ENCODE peak calls at places on chromosomes 13 and 19, in ten cellular contexts. V, B, Q, Y, P, F, C, O, T and I are unnamed samples.

GRCh38 chr19:46999377-46999776 is 20.3 kb upstream of the NPAS1 start:
- DNase-seq in V (no peak), B (no peak), Q (no peak), Y (no peak), P (no peak), F (no peak), C (no peak), O (no peak), T (no peak), I (no peak)

GRCh38 chr13:75792526-75793187 is 156.5 kb downstream of the LMO7 start:
- DNase-seq in V (no peak), B (peak), Q (no peak), Y (peak), P (no peak), F (no peak), C (no peak), O (no peak), T (no peak), I (peak)

GRCh38 chr19:35349614-35350521 is 2.2 kb downstream of the FFAR1 start:
- DNase-seq in V (no peak), B (no peak), Q (no peak), Y (no peak), P (no peak), F (no peak), C (no peak), O (no peak), T (no peak), I (peak)

GRCh38 chr19:27748551-27749152 is 1464.3 kb downstream of the UQCRFS1 start:
- DNase-seq in V (no peak), B (no peak), Q (peak), Y (no peak), P (no peak), F (no peak), C (no peak), O (no peak), T (no peak), I (no peak)

GRCh38 chr13:94829201-94829600 is 116.9 kb upstream of the SOX21 start:
- DNase-seq in V (no peak), B (no peak), Q (no peak), Y (no peak), P (no peak), F (no peak), C (no peak), O (no peak), T (no peak), I (no peak)

GRCh38 chr19:29676586-29676985 is 11.3 kb downstream of the PLEKHF1 start:
- DNase-seq in V (no peak), B (no peak), Q (no peak), Y (no peak), P (no peak), F (no peak), C (no peak), O (no peak), T (no peak), I (peak)

GRCh38 chr13:49551245-49551644 is 34.1 kb downstream of the RCBTB1 start:
- DNase-seq in V (no peak), B (no peak), Q (no peak), Y (no peak), P (no peak), F (no peak), C (no peak), O (no peak), T (no peak), I (no peak)

GRCh38 chr19:31459430-31459829 is 110.2 kb upstream of the TSHZ3 start:
- DNase-seq in V (no peak), B (no peak), Q (no peak), Y (no peak), P (no peak), F (no peak), C (no peak), O (no peak), T (no peak), I (no peak)

GRCh38 chr19:46722004-46722380 is 5.1 kb upstream of the PRKD2 start:
- DNase-seq in V (no peak), B (no peak), Q (no peak), Y (no peak), P (no peak), F (no peak), C (no peak), O (no peak), T (no peak), I (no peak)

GRCh38 chr19:37077615-37077928 is 661 bp upstream of the ZNF420 start:
- DNase-seq in V (no peak), B (no peak), Q (no peak), Y (peak), P (no peak), F (no peak), C (no peak), O (no peak), T (no peak), I (no peak)

GRCh38 chr19:48492925-48493717 is 18.5 kb downstream of the LMTK3 start:
- DNase-seq in V (peak), B (peak), Q (peak), Y (peak), P (peak), F (peak), C (peak), O (no peak), T (peak), I (peak)

GRCh38 chr13:64936879-64937278 is 2293.3 kb downstream of the PCDH9 start:
- DNase-seq in V (no peak), B (no peak), Q (no peak), Y (no peak), P (no peak), F (no peak), C (no peak), O (no peak), T (no peak), I (no peak)

GRCh38 chr13:48816696-48817095 is 159.0 kb upstream of the FNDC3A start:
- DNase-seq in V (no peak), B (no peak), Q (no peak), Y (no peak), P (no peak), F (no peak), C (no peak), O (no peak), T (no peak), I (no peak)

GRCh38 chr19:47663911-47664771 is 49.1 kb upstream of the EHD2 start:
- DNase-seq in V (no peak), B (peak), Q (peak), Y (no peak), P (no peak), F (no peak), C (no peak), O (no peak), T (peak), I (peak)

GRCh38 chr19:48991823-48992570 is 1.1 kb downstream of the GYS1 start:
- DNase-seq in V (no peak), B (peak), Q (peak), Y (peak), P (no peak), F (no peak), C (no peak), O (no peak), T (peak), I (peak)

GRCh38 chr19:21143846-21144245 is 2.0 kb downstream of the ZNF431 start:
- DNase-seq in V (no peak), B (no peak), Q (no peak), Y (no peak), P (no peak), F (no peak), C (no peak), O (no peak), T (no peak), I (no peak)

GRCh38 chr13:23628765-23629565 is 58.8 kb downstream of the TNFRSF19 start:
- DNase-seq in V (no peak), B (no peak), Q (no peak), Y (no peak), P (no peak), F (no peak), C (no peak), O (no peak), T (no peak), I (no peak)

GRCh38 chr19:33177417-33177976 is 16.6 kb upstream of the LRP3 start:
- DNase-seq in V (no peak), B (peak), Q (no peak), Y (peak), P (peak), F (peak), C (no peak), O (no peak), T (no peak), I (no peak)